ENCODE peak calls at places on chromosome 5, in five cellular contexts. J is progenitor cell of endocrine pancreas; S is endothelial cell; V is H7; R is stimulated activated CD4-positive, alpha-beta T cell treated with anti-CD3 and anti-CD28 coated beads, Interleukin-15, amount 100 ng/mL, for 48 hours. E is an unnamed sample.

GRCh38 chr5:92496545-92496944 is 1084.5 kb downstream of the NR2F1-AS1 start:
- DNase-seq in J (no peak), V (no peak), R (no peak), S (no peak), E (no peak)

GRCh38 chr5:91591076-91591475 is 208.0 kb upstream of the ARRDC3 start:
- DNase-seq in S (no peak), R (no peak), V (no peak), J (no peak), E (no peak)

GRCh38 chr5:80755634-80756033 is 100.9 kb upstream of the DHFR start:
- DNase-seq in S (no peak), V (no peak), R (no peak), J (no peak), E (no peak)

GRCh38 chr5:175894805-175895204 is 23.4 kb downstream of the CPLX2 start:
- DNase-seq in R (no peak), J (no peak), S (no peak), V (peak), E (no peak)

GRCh38 chr5:140795259-140795641 is 598 bp downstream of the PCDHA2 start:
- DNase-seq in S (peak), J (no peak), R (no peak), V (peak), E (no peak)

GRCh38 chr5:2334686-2335085 is 416.8 kb downstream of the IRX2 start:
- DNase-seq in R (no peak), V (peak), J (no peak), S (no peak), E (no peak)

GRCh38 chr5:62585306-62585705 is 6.7 kb downstream of the LRRC70 start:
- DNase-seq in R (no peak), J (no peak), V (no peak), S (no peak), E (no peak)

GRCh38 chr5:65152131-65152530 is 329.6 kb downstream of the ADAMTS6 start:
- DNase-seq in J (no peak), R (no peak), S (no peak), V (no peak), E (no peak)

GRCh38 chr5:10248378-10249260 is 1.1 kb downstream of the ATPSCKMT start:
- DNase-seq in S (no peak), J (no peak), V (no peak), R (no peak), E (no peak)

GRCh38 chr5:98309785-98310566 is 463.5 kb upstream of the RGMB start:
- DNase-seq in J (no peak), S (peak), R (no peak), V (peak), E (peak)

GRCh38 chr5:10896016-10896415 is 135.0 kb upstream of the DAP start:
- DNase-seq in V (no peak), S (no peak), R (no peak), J (no peak), E (no peak)

GRCh38 chr5:68086857-68087256 is 128.7 kb upstream of the PIK3R1 start:
- DNase-seq in S (no peak), R (no peak), J (no peak), V (no peak), E (peak)

GRCh38 chr5:6525910-6526309 is 77.3 kb downstream of the UBE2QL1 start:
- DNase-seq in J (no peak), R (no peak), S (peak), V (peak), E (no peak)

GRCh38 chr5:143217065-143217803 is 186.3 kb downstream of the NR3C1 start:
- DNase-seq in S (no peak), R (no peak), V (no peak), J (no peak), E (no peak)

GRCh38 chr5:149036970-149037369 is 25.9 kb downstream of the SH3TC2 start:
- DNase-seq in V (no peak), J (no peak), R (no peak), S (no peak), E (no peak)

GRCh38 chr5:120228262-120229031 is 235.7 kb upstream of the PRR16 start:
- DNase-seq in J (no peak), V (peak), S (no peak), R (no peak), E (no peak)

GRCh38 chr5:151063136-151063544 is 17.7 kb downstream of the TNIP1 start:
- DNase-seq in V (no peak), S (no peak), R (no peak), J (no peak), E (peak)

GRCh38 chr5:10559151-10559550 is 4.7 kb upstream of the ANKRD33B start:
- DNase-seq in S (no peak), R (no peak), J (no peak), V (no peak), E (no peak)

GRCh38 chr5:6088706-6089105 is 289.6 kb downstream of the MED10 start:
- DNase-seq in V (no peak), J (no peak), S (no peak), R (no peak), E (no peak)

GRCh38 chr5:116572375-116573278 is 2.0 kb downstream of the SEMA6A start:
- DNase-seq in R (no peak), S (peak), V (peak), J (peak), E (no peak)

GRCh38 chr5:135761746-135762145 is 72.7 kb upstream of the SLC25A48 start:
- DNase-seq in S (no peak), R (no peak), V (no peak), J (no peak), E (no peak)

GRCh38 chr5:93078082-93079038 is 502.7 kb downstream of the NR2F1-AS1 start:
- DNase-seq in R (no peak), S (no peak), V (no peak), J (no peak), E (peak)

GRCh38 chr5:102450313-102450990 is 48.3 kb downstream of the SLCO6A1 start:
- DNase-seq in S (no peak), V (peak), J (no peak), R (no peak), E (no peak)

GRCh38 chr5:31208043-31208442 is 14.6 kb downstream of the CDH6 start:
- DNase-seq in J (no peak), R (no peak), S (no peak), V (no peak), E (no peak)

GRCh38 chr5:167479796-167480195 is 811.6 kb upstream of the WWC1 start:
- DNase-seq in J (no peak), S (no peak), V (no peak), R (no peak), E (no peak)

GRCh38 chr5:31355337-31355736 is 161.9 kb downstream of the CDH6 start:
- DNase-seq in S (no peak), V (no peak), J (no peak), R (no peak), E (no peak)